ENCODE peak calls at places on chromosome 3, in five cellular contexts. Y, Q, X, L and R are unnamed samples.
A peak's percentile ranks its signal among the peaks of the same experiment; 100 is the strongest.

GRCh38 chr3:167876603-167877325 is 141.2 kb downstream of the SERPINI1 start:
- DNase-seq in L (no peak), X (no peak), Q (no peak), Y (peak; percentile 80), R (no peak)

GRCh38 chr3:49536875-49537533 is 17.3 kb upstream of the BSN start:
- DNase-seq in L (no peak), Y (no peak), X (no peak), Q (no peak), R (no peak)

GRCh38 chr3:43286115-43286885 is at the start of gene SNRK:
- DNase-seq in Y (peak; percentile 86), X (peak; percentile 93), L (peak; percentile 90), Q (peak; percentile 87), R (peak; percentile 87)

GRCh38 chr3:186327912-186328487 is 34.0 kb downstream of the DGKG start:
- DNase-seq in L (no peak), Q (no peak), Y (no peak), X (no peak), R (no peak)

GRCh38 chr3:54427951-54428871 is 305.9 kb downstream of the CACNA2D3 start:
- DNase-seq in X (no peak), Y (peak; percentile 75), Q (peak; percentile 60), L (peak; percentile 47), R (peak; percentile 3)

GRCh38 chr3:187968883-187969580 is 184.9 kb upstream of the LPP start:
- DNase-seq in X (no peak), Y (peak; percentile 86), Q (peak; percentile 81), L (no peak), R (no peak)

GRCh38 chr3:32937331-32937730 is 14.1 kb upstream of the CCR4 start:
- DNase-seq in X (no peak), L (no peak), Q (no peak), Y (no peak), R (no peak)

GRCh38 chr3:1326546-1326945 is 233.7 kb downstream of the CNTN6 start:
- DNase-seq in X (no peak), Y (no peak), L (no peak), Q (no peak), R (no peak)

GRCh38 chr3:164060923-164061322 is 1017.4 kb downstream of the SI start:
- DNase-seq in X (no peak), Q (no peak), L (no peak), Y (no peak), R (no peak)

GRCh38 chr3:25787689-25788088 is 2.2 kb upstream of the OXSM start:
- DNase-seq in Q (no peak), X (no peak), L (no peak), Y (no peak), R (no peak)

GRCh38 chr3:173770011-173770410 is 372.5 kb downstream of the NLGN1 start:
- DNase-seq in X (no peak), Q (no peak), L (no peak), Y (peak; percentile 73), R (no peak)

GRCh38 chr3:160205606-160206005 is 19.6 kb upstream of the C3orf80 start:
- DNase-seq in Y (no peak), Q (no peak), L (no peak), X (no peak), R (no peak)

GRCh38 chr3:129276385-129276784 is 2.3 kb upstream of the HMCES start:
- DNase-seq in Y (no peak), Q (no peak), X (no peak), L (no peak), R (no peak)

GRCh38 chr3:29067014-29067413 is 213.9 kb upstream of the RBMS3 start:
- DNase-seq in Q (no peak), Y (peak; percentile 74), L (no peak), X (no peak), R (no peak)

GRCh38 chr3:69755795-69756194 is 16.5 kb downstream of the MITF start:
- DNase-seq in Y (no peak), X (no peak), L (no peak), Q (no peak), R (no peak)

GRCh38 chr3:115100172-115100571 is 46.9 kb downstream of the ZBTB20 start:
- DNase-seq in X (no peak), L (no peak), Q (peak; percentile 36), Y (peak; percentile 51), R (no peak)

GRCh38 chr3:21703291-21703690 is 47.7 kb downstream of the ZNF385D start:
- DNase-seq in X (no peak), Q (no peak), L (no peak), Y (no peak), R (no peak)

GRCh38 chr3:42052867-42053351 is 38.2 kb upstream of the TRAK1 start:
- DNase-seq in L (no peak), X (no peak), Q (no peak), Y (peak; percentile 41), R (no peak)

GRCh38 chr3:42053476-42053875 is 37.7 kb upstream of the TRAK1 start:
- DNase-seq in X (no peak), L (no peak), Y (no peak), Q (peak; percentile 32), R (no peak)

GRCh38 chr3:42050126-42050525 is 41.0 kb upstream of the TRAK1 start:
- DNase-seq in Q (no peak), X (no peak), L (no peak), Y (no peak), R (no peak)

GRCh38 chr3:42051384-42052131 is 39.6 kb upstream of the TRAK1 start:
- DNase-seq in Q (no peak), X (no peak), Y (peak; percentile 62), L (no peak), R (no peak)

DNA sequence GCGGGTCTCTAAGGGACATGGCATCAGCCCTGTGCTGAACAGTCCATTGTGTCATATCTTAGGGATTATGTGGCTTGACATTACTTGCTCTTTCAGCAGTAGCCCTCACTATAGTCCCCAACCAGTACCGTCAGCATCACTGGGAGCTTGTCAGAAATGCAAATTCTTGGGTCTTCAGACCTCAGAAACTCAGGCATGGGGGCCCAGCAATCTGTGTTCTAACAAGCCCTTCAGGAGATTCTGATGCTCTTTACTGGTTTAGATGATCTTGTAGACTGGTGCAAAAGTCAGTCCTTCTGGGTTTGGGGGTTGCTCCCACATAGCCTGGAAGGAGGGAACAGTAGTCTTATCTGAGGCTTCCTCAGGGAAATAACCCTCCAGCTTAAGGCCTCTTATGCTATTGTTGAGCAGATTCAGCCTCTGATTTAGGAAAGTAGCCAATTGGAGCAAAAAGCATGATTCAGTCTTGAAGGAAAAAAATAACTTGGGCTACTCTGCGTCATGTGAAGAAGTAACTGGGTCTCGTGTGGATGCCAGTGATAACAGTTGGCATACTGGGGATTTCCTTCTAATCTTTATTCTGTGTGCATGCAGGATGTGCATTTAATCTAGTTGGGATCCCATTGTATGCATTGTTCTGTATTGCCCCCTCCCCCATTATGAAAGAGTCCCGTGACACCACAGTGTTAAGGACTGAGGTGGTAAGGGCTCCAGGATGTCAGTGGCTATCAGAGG is 38.9 kb upstream of the TRAK1 start:
- DNase-seq in L (no peak), Y (peak; percentile 93), Q (no peak), X (no peak), R (no peak)
- H3K4me3 ChIP-seq in L (no peak overlapping the region), Y (no peak overlapping the region), Q (no peak overlapping the region), X (no peak overlapping the region), R (no peak overlapping the region)

DNA sequence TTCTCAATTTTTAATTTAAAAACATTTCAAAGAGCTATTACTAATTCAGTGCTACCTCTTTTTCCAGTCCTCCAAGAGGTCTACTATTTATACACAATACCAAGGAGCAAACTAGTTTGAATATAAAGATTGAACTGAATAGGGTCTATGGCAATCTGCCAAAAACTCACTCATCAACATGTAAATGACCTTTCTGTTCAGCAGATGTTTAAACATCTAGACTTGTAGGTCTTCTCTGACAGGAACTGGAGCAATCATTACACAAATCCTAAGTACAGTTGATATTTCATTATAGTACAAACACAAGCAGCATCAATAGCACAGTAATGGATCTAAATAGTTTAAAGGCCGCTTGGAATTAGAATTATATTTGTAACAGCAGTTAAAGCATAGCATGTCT is 10.9 kb downstream of the COPB2 start:
- DNase-seq in Y (no peak), X (no peak), Q (no peak), L (no peak), R (no peak)
- H3K36me3 ChIP-seq in Y (peaks cover 92% of the 10 kb centered on the region), X (peaks cover 21% of the 10 kb centered on the region), Q (peaks cover 42% of the 10 kb centered on the region), L (no peaks in the 10 kb centered on the region), R (peaks cover 91% of the 10 kb centered on the region)

GRCh38 chr3:66048051-66048395 is 9.3 kb upstream of the MAGI1 start:
- DNase-seq in L (no peak), X (no peak), Y (peak; percentile 40), Q (no peak), R (no peak)

GRCh38 chr3:66041828-66042227 is 3.1 kb upstream of the MAGI1 start:
- DNase-seq in Q (no peak), L (no peak), Y (no peak), X (no peak), R (no peak)

GRCh38 chr3:66053009-66053782 is 14.5 kb upstream of the MAGI1 start:
- DNase-seq in Q (peak; percentile 58), Y (peak; percentile 30), X (no peak), L (peak; percentile 28), R (no peak)

DNA sequence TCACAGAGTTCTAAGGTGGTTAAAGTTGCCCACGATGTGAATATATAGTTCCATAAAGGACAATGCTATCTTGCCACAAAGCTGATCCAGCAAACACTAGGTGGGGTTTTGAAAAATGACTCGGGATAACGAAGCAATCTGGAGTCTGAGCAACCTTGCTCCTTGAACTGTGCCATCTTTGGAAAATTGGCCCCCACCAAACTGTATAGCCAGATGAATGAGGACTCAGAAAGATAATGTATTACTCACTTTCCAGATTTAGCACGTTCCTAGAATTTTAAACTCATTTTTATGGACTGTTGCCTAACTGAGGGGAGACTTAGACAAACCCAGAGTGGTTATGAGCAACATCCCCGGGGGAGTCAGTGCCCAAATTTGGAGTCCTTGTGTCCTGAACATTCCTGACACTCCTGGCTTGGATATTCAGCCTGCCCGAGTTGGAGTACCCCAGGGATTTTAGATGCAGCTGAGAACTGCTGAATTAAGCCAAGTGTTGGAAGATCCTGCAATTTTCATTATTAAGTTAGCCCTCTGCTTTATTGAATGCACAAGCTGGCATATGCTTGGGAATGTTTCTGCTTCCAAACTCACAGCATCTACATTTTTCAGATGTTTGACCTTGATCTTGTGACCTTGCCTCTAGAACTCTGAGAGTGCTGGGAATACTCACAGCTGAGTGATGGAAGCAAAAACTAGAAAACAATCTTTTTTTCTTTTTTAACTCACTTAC is 8.8 kb upstream of the MAGI1 start:
- DNase-seq in X (no peak), Y (peak; percentile 95), L (no peak), Q (peak; percentile 45), R (no peak)
- H3K4me1 ChIP-seq in X (no peaks in the 10 kb centered on the region), Y (peaks cover 27% of the 10 kb centered on the region), L (no peaks in the 10 kb centered on the region), Q (peaks cover 12% of the 10 kb centered on the region), R (no peaks in the 10 kb centered on the region)

DNA sequence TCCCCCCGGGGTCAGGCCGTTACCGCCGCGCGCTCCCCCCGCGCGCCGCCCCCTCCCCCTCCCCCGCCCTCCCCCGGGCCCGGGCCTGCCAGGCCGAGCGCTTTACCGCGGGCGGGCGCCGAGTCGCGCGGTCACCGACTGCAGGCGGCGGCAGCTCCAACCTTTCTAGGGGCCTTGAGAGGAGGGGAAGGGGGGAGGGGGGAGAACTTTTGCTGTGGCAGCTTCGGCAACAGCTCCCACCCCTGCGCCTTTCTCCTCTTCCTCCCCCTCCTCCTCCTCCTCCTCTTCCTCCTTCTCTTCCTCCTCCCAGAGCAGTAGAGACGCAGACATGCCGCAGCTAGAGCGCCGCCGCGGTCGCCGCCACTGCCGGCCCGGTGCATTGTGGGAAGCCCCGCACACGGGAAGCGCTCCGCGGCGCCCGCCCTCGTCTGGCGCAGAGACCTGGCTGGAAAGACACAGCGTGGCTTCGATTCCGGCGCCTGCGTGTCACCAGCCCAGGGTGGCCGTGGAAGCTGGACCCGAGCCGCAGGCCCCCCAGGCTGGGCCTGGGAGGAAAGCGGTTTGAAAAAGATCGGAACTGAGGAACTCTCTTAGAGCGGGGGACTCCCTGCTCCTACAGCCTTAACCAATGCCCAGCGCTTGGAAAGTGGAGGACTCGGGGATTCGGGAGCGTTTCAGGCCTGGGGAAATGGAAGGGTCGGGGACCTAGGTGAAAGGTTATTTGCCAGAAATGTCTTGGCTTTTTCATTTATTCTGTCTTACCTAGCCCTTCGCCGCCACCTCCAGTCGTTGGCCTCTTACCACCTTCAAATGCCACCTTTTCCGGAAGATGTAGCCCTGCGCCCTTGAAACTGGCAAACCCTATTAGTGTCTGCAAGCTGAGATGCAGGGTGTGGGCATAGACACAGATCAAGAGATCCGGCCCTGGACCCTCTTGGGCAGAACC is at the start of gene ZNF148:
- DNase-seq in Y (peak; percentile 94), X (peak; percentile 88), Q (peak; percentile 92), L (peak; percentile 89), R (peak; percentile 94)
- H3K4me3 ChIP-seq in Y (peak within 1 kb of the TSS; percentile 91), X (peak within 1 kb of the TSS; percentile 71), Q (peak within 1 kb of the TSS; percentile 72), L (peak within 1 kb of the TSS; percentile 90), R (peak within 1 kb of the TSS; percentile 95)